ENCODE peak calls at places on chromosome 11, in ten cellular contexts. U, Q, L, A, G, M, J, Z, B and D are unnamed samples.

GRCh38 chr11:41245704-41246398 is 213.6 kb downstream of the LRRC4C start:
- DNase-seq in Z (peak; percentile 41), B (no peak), A (no peak), J (peak; percentile 44), U (no peak), L (no peak), M (peak; percentile 24), G (no peak), Q (no peak), D (no peak)

GRCh38 chr11:43738600-43739409 is 58.3 kb downstream of the HSD17B12 start:
- DNase-seq in U (peak; percentile 33), Q (no peak), L (peak; percentile 48), A (no peak), Z (no peak), G (no peak), B (no peak), M (no peak), J (no peak), D (peak; percentile 64)

GRCh38 chr11:106381895-106382294 is 304.4 kb downstream of the AASDHPPT start:
- DNase-seq in B (no peak), M (no peak), Z (no peak), J (no peak), L (no peak), A (no peak), G (no peak), Q (no peak), U (no peak), D (no peak)

GRCh38 chr11:133821776-133822175 is 23.5 kb downstream of the SPATA19 start:
- DNase-seq in B (no peak), A (no peak), L (no peak), J (no peak), Q (no peak), G (no peak), Z (no peak), M (no peak), U (peak; percentile 67), D (no peak)

GRCh38 chr11:61071208-61071681 is 31.0 kb upstream of the CD5 start:
- DNase-seq in G (peak; percentile 83), L (no peak), U (no peak), Q (no peak), Z (no peak), M (no peak), J (peak; percentile 48), B (no peak), A (no peak), D (no peak)

GRCh38 chr11:67608486-67608885 is 1.8 kb downstream of the NDUFV1 start:
- DNase-seq in Q (no peak), B (no peak), Z (no peak), G (no peak), J (no peak), U (no peak), A (no peak), L (no peak), M (no peak), D (no peak)

GRCh38 chr11:59097113-59097708 is 9.8 kb upstream of the FAM111B start:
- DNase-seq in A (no peak), Q (peak; percentile 57), M (no peak), B (peak; percentile 74), L (no peak), J (peak; percentile 72), G (peak; percentile 73), Z (peak; percentile 67), U (peak; percentile 69), D (no peak)

GRCh38 chr11:60169264-60169915 is 13.5 kb downstream of the MS4A6A start:
- DNase-seq in U (peak; percentile 93), A (no peak), G (no peak), M (no peak), J (no peak), Z (no peak), B (no peak), Q (no peak), L (peak; percentile 26), D (no peak)

GRCh38 chr11:101860694-101861371 is 54.0 kb upstream of the CEP126 start:
- DNase-seq in Q (no peak), A (peak; percentile 40), M (no peak), B (peak; percentile 64), G (peak; percentile 49), L (no peak), Z (no peak), J (no peak), U (peak; percentile 43), D (no peak)

GRCh38 chr11:68013611-68014156 is 3.6 kb downstream of the ALDH3B1 start:
- DNase-seq in Z (no peak), M (no peak), L (no peak), U (no peak), J (no peak), Q (no peak), A (no peak), B (no peak), G (no peak), D (no peak)

GRCh38 chr11:44286268-44286880 is 23.6 kb downstream of the ALX4 start:
- DNase-seq in L (no peak), B (no peak), A (peak; percentile 54), J (no peak), U (peak; percentile 36), Z (peak; percentile 72), G (peak; percentile 63), Q (peak; percentile 59), M (no peak), D (no peak)

GRCh38 chr11:133509924-133510697 is 22.2 kb downstream of the OPCML start:
- DNase-seq in Q (no peak), L (no peak), A (no peak), B (no peak), G (no peak), Z (no peak), U (no peak), M (no peak), J (no peak), D (no peak)

GRCh38 chr11:70378506-70379134 is 19.7 kb upstream of the CTTN start:
- DNase-seq in A (no peak), Z (no peak), G (no peak), U (no peak), M (no peak), L (no peak), J (peak; percentile 5), B (no peak), Q (no peak), D (no peak)
- H3K36me3 ChIP-seq in A (no peaks in the 10 kb centered on the region), Z (peaks cover 69% of the 10 kb centered on the region), G (peaks cover 24% of the 10 kb centered on the region), U (peaks cover 10% of the 10 kb centered on the region), M (peaks cover 39% of the 10 kb centered on the region), L (peaks cover 2% of the 10 kb centered on the region), J (no peaks in the 10 kb centered on the region), B (peaks cover 60% of the 10 kb centered on the region), Q (peaks cover 89% of the 10 kb centered on the region), D (peaks cover 3% of the 10 kb centered on the region)

GRCh38 chr11:95152878-95153856 is 63.5 kb downstream of the ENDOD1 start:
- DNase-seq in J (no peak), Z (no peak), U (no peak), B (no peak), G (peak; percentile 55), M (no peak), Q (no peak), A (no peak), L (no peak), D (no peak)

GRCh38 chr11:95156133-95156731 is 66.6 kb downstream of the ENDOD1 start:
- DNase-seq in A (no peak), L (no peak), B (no peak), J (no peak), Q (no peak), M (no peak), G (no peak), Z (no peak), U (no peak), D (no peak)

GRCh38 chr11:95155385-95155784 is 65.7 kb downstream of the ENDOD1 start:
- DNase-seq in A (no peak), U (no peak), M (no peak), Q (no peak), B (no peak), J (no peak), Z (no peak), L (no peak), G (no peak), D (no peak)

GRCh38 chr11:95153857-95154246 is 64.2 kb downstream of the ENDOD1 start:
- DNase-seq in A (no peak), L (no peak), U (no peak), Q (no peak), J (no peak), M (no peak), Z (no peak), B (no peak), G (no peak), D (no peak)

DNA sequence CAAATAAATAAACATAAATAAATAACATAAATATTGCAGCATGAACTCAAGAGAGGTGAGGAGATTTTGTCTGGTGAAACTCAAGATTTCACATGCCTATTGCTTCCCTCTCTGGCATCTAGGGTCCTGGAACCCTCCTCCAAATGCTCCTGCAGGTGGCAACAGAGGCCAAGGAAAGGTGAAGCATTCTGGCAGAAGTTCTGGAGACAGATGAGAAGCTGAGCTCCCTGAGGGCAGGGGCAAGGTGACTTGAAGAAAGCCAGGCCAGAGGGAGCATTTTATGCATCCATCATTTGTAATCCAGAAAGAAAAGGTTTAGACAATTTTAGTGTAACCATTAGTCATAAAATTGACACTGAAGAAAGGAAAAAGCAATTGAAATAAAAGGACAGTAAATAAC is 64.9 kb downstream of the ENDOD1 start:
- DNase-seq in Z (no peak), U (peak; percentile 55), A (peak; percentile 61), B (no peak), J (no peak), M (no peak), L (no peak), G (peak; percentile 80), Q (no peak), D (no peak)
- TF ChIP-seq CTCF in Z (no peak), U (no peak), A (peak; percentile 9), B (peak; percentile 28), J (peak; percentile 16), M (peak; percentile 39), L (peak; percentile 87), G (peak; percentile 49), Q (peak; percentile 58), D (peak; percentile 49)

GRCh38 chr11:9386901-9387300 is 2.4 kb downstream of the IPO7 start:
- DNase-seq in U (no peak), A (no peak), G (no peak), B (no peak), L (no peak), J (no peak), Q (no peak), M (no peak), Z (no peak), D (no peak)
- H3K4me3 ChIP-seq in U (no peak overlapping the region), A (no peak overlapping the region), G (no peak overlapping the region), B (no peak overlapping the region), L (no peak overlapping the region), J (no peak overlapping the region), Q (no peak overlapping the region), M (no peak overlapping the region), Z (no peak overlapping the region), D (no peak overlapping the region)

DNA sequence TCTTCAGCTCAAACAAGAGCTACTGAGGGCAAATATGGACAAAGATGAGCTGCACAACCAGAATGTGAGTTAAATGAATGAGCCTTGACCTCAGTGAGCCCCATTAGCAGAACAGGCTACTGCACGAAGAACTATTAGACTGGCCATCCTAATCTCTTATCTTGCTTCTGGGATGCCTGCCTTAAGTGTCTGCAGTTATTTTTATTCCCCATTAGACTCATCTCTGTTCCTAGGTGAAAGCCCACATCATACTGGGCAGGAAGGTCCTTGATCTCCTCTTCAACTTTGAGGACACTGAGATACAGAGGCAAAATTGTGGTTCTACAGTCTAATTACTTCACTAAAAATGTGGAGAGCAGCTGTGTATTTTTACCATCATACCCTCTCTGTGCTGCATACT is 32.8 kb upstream of the DLAT start:
- DNase-seq in G (no peak), L (no peak), B (no peak), J (no peak), A (no peak), M (no peak), Z (no peak), Q (no peak), U (no peak), D (no peak)
- H3K36me3 ChIP-seq in G (no peaks in the 10 kb centered on the region), L (peaks cover 3% of the 10 kb centered on the region), B (peaks cover 93% of the 10 kb centered on the region), J (peaks cover 41% of the 10 kb centered on the region), A (no peaks in the 10 kb centered on the region), M (peaks cover 20% of the 10 kb centered on the region), Z (peaks cover 60% of the 10 kb centered on the region), Q (peaks cover 52% of the 10 kb centered on the region), U (peaks cover 17% of the 10 kb centered on the region), D (peaks cover 12% of the 10 kb centered on the region)

GRCh38 chr11:11876458-11876857 is 34.7 kb downstream of the USP47 start:
- DNase-seq in J (no peak), Z (no peak), L (no peak), B (no peak), U (no peak), A (no peak), G (no peak), M (no peak), Q (no peak), D (no peak)
- TF ChIP-seq CTCF in J (no peak), Z (no peak), L (peak; percentile 19), B (no peak), U (no peak), A (no peak), G (no peak), M (no peak), Q (no peak), D (peak; percentile 6)